ENCODE peak calls at places on chromosomes 2 and 18, in nine cellular contexts. Y is substantia nigra, K is spleen, W is HCT116, I is IMR-90, X is adrenal gland, F is tibial nerve, G is GM23338, Q is brain microvascular endothelial cell. R is an unnamed sample.

GRCh38 chr18:57864615-57865121 is 61.6 kb upstream of the ATP8B1 start:
- DNase-seq in Y (no peak), K (no peak), W (no peak), I (no peak), X (no peak), F (no peak), G (no peak), Q (no peak), R (no peak)

GRCh38 chr2:165067958-165068612 is 112.8 kb upstream of the SLC38A11 start:
- DNase-seq in Y (peak; percentile 73), K (no peak), W (no peak), I (peak; percentile 23), X (peak; percentile 85), F (no peak), G (peak; percentile 96), Q (peak; percentile 71), R (peak; percentile 47)

GRCh38 chr2:175004730-175004979 is 526 bp downstream of the CHN1 start:
- DNase-seq in Y (no peak), K (no peak), W (no peak), I (no peak), X (peak; percentile 59), F (no peak), G (peak; percentile 53), Q (no peak), R (peak; percentile 21)

GRCh38 chr2:239289545-239289944 is 111.3 kb downstream of the HDAC4 start:
- DNase-seq in Y (no peak), K (peak; percentile 74), W (no peak), I (no peak), X (no peak), F (peak; percentile 5), G (no peak), Q (no peak), R (no peak)

GRCh38 chr18:28576941-28577340 is 400.0 kb upstream of the CDH2 start:
- DNase-seq in Y (no peak), K (no peak), W (no peak), I (peak; percentile 5), X (no peak), F (no peak), G (no peak), Q (no peak), R (no peak)

GRCh38 chr18:9101730-9102390 is 639 bp upstream of the NDUFV2 start:
- DNase-seq in Y (no peak), K (no peak), W (peak; percentile 44), I (peak; percentile 86), X (no peak), F (no peak), G (no peak), Q (peak; percentile 71), R (no peak)

GRCh38 chr2:208531361-208531760 is 124.8 kb downstream of the PTH2R start:
- DNase-seq in Y (no peak), K (no peak), W (no peak), I (no peak), X (no peak), F (no peak), G (no peak), Q (no peak), R (no peak)

GRCh38 chr2:174145827-174146226 is 102.5 kb downstream of the OLA1 start:
- DNase-seq in Y (no peak), K (no peak), W (no peak), I (no peak), X (no peak), F (no peak), G (peak; percentile 69), Q (peak; percentile 1), R (no peak)

GRCh38 chr18:12420831-12421421 is 13.2 kb downstream of the PRELID3A start:
- DNase-seq in Y (peak; percentile 26), K (no peak), W (no peak), I (no peak), X (no peak), F (no peak), G (peak; percentile 87), Q (no peak), R (no peak)

GRCh38 chr2:62539892-62540785 is 34.1 kb upstream of the TMEM17 start:
- DNase-seq in Y (no peak), K (no peak), W (no peak), I (no peak), X (no peak), F (no peak), G (no peak), Q (no peak), R (no peak)

GRCh38 chr18:67007999-67008398 is 404.1 kb upstream of the CDH19 start:
- DNase-seq in Y (no peak), K (no peak), W (no peak), I (no peak), X (no peak), F (no peak), G (no peak), Q (no peak), R (no peak)

GRCh38 chr2:55524884-55525437 is 5.4 kb downstream of the CFAP36 start:
- DNase-seq in Y (no peak), K (no peak), W (no peak), I (no peak), X (no peak), F (no peak), G (no peak), Q (no peak), R (no peak)

GRCh38 chr18:36580266-36580665 is 248.5 kb downstream of the TPGS2 start:
- DNase-seq in Y (peak; percentile 6), K (no peak), W (no peak), I (peak; percentile 51), X (peak; percentile 68), F (peak; percentile 25), G (peak; percentile 27), Q (peak; percentile 32), R (peak; percentile 41)

GRCh38 chr2:46506131-46506706 is 26.9 kb downstream of the TMEM247 start:
- DNase-seq in Y (no peak), K (no peak), W (no peak), I (no peak), X (no peak), F (no peak), G (no peak), Q (no peak), R (no peak)

GRCh38 chr2:73859721-73860586 is 31.2 kb downstream of the STAMBP start:
- DNase-seq in Y (no peak), K (no peak), W (peak; percentile 37), I (peak; percentile 97), X (no peak), F (no peak), G (no peak), Q (peak; percentile 89), R (no peak)

GRCh38 chr2:110858135-110858737 is 125.9 kb downstream of the ACOXL start:
- DNase-seq in Y (peak; percentile 52), K (no peak), W (no peak), I (no peak), X (no peak), F (no peak), G (peak; percentile 29), Q (no peak), R (no peak)

DNA sequence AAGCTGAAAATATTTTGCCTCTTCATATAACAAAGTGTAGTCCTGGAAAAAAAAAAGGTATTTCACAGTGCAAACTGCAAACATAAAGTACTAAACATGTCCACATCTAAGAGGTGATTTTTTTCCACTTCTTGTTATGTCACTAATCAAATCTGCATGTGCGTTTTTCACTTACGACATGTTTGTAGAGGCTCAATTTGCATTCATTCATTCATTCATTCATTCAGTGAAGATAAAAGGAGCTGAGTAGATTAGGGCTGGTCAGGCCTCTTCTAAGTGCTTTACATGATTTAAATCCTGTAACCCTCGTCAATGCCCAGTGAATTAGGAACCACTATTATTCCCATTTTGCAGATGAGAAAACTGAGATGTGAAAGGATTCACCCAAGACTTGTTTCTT is 88.5 kb downstream of the KCTD1 start:
- DNase-seq in Y (no peak), K (no peak), W (no peak), I (no peak), X (no peak), F (no peak), G (no peak), Q (no peak), R (no peak)
- H3K27ac ChIP-seq in Y (no peak overlapping the region), K (no peak overlapping the region), W (no peak overlapping the region), I (no peak overlapping the region), X (no peak overlapping the region), F (no peak overlapping the region), G (no peak overlapping the region), Q (no peak overlapping the region), R (no peak overlapping the region)

DNA sequence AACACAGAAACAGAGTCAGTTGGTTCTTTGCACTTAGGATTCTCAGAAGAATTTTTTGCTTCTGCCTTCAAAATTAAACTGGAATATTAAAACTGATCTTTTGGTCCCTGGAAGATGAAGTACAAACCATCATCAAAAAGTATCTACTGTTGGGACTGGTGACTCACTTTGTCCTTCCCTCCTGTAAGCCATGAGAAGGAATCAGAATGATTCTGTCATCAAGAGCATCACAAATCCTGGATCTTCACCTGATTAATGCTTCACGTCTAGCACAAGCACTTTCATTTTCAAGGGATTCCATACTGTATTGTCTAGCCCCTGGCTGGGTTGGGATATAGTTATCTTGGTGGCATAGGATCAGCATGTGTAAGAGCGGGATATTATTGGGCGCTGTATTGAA is 69.3 kb upstream of the CYP1B1 start:
- DNase-seq in Y (no peak), K (no peak), W (no peak), I (no peak), X (no peak), F (no peak), G (no peak), Q (peak; percentile 15), R (no peak)
- H3K27ac ChIP-seq in Y (no peak overlapping the region), K (peak overlapping the region; percentile 87), W (no peak overlapping the region), I (peak overlapping the region; percentile 95), X (peak overlapping the region; percentile 95), F (no peak overlapping the region), G (no peak overlapping the region), Q (peak overlapping the region; percentile 99), R (no peak overlapping the region)

GRCh38 chr2:240427729-240428128 is 7.7 kb upstream of the GPC1 start:
- DNase-seq in Y (no peak), K (no peak), W (no peak), I (no peak), X (no peak), F (no peak), G (no peak), Q (no peak), R (no peak)
- H3K27ac ChIP-seq in Y (no peak overlapping the region), K (no peak overlapping the region), W (no peak overlapping the region), I (no peak overlapping the region), X (no peak overlapping the region), F (no peak overlapping the region), G (no peak overlapping the region), Q (no peak overlapping the region), R (no peak overlapping the region)

GRCh38 chr2:218406209-218406948 is 6.7 kb downstream of the CTDSP1 start:
- DNase-seq in Y (peak; percentile 93), K (peak; percentile 100), W (peak; percentile 84), I (peak; percentile 89), X (peak; percentile 98), F (peak; percentile 95), G (peak; percentile 97), Q (peak; percentile 89), R (peak; percentile 99)

GRCh38 chr2:218406949-218407703 is 7.5 kb downstream of the CTDSP1 start:
- DNase-seq in Y (peak; percentile 59), K (peak; percentile 89), W (no peak), I (peak; percentile 37), X (peak; percentile 92), F (peak; percentile 63), G (no peak), Q (peak; percentile 27), R (peak; percentile 75)

GRCh38 chr2:218405365-218406208 is 5.9 kb downstream of the CTDSP1 start:
- DNase-seq in Y (no peak), K (peak; percentile 88), W (no peak), I (no peak), X (peak; percentile 77), F (no peak), G (peak; percentile 67), Q (no peak), R (no peak)

GRCh38 chr2:218404351-218405145 is 4.9 kb downstream of the CTDSP1 start:
- DNase-seq in Y (no peak), K (no peak), W (no peak), I (no peak), X (no peak), F (no peak), G (no peak), Q (no peak), R (no peak)

GRCh38 chr2:218407717-218408116 is 8.0 kb downstream of the CTDSP1 start:
- DNase-seq in Y (no peak), K (no peak), W (no peak), I (no peak), X (no peak), F (no peak), G (no peak), Q (no peak), R (no peak)
- H3K27ac ChIP-seq in Y (no peak overlapping the region), K (peak overlapping the region; percentile 98), W (no peak overlapping the region), I (no peak overlapping the region), X (peak overlapping the region; percentile 84), F (peak overlapping the region; percentile 88), G (no peak overlapping the region), Q (no peak overlapping the region), R (no peak overlapping the region)

R was measured in heart left ventricle.